ENCODE peak calls at places on chromosomes 2 and 18, in seven cellular contexts. Y is GM10248; F is nephron progenitor cell; O is endothelial cell; X is AG10803; W is CD8-positive, alpha-beta T cell; D is cardiac fibroblast. U is an unnamed sample.

GRCh38 chr18:79497638-79498081 is 101.9 kb downstream of the NFATC1 start:
- DNase-seq in Y (peak), F (no peak), O (no peak), X (peak), W (no peak), D (peak), U (no peak)

GRCh38 chr2:2222931-2223330 is 108.1 kb downstream of the MYT1L start:
- DNase-seq in Y (no peak), F (no peak), O (no peak), X (peak), W (no peak), D (no peak), U (no peak)

GRCh38 chr18:12362473-12363174 is 14.4 kb downstream of the AFG3L2 start:
- DNase-seq in Y (no peak), F (no peak), O (no peak), X (no peak), W (no peak), D (peak), U (no peak)

GRCh38 chr2:128454980-128455709 is 136.5 kb upstream of the HS6ST1 start:
- DNase-seq in Y (no peak), F (no peak), O (no peak), X (no peak), W (no peak), D (no peak), U (no peak)

GRCh38 chr2:240624011-240624949 is 1.0 kb upstream of the GPR35 start:
- DNase-seq in Y (no peak), F (no peak), O (no peak), X (no peak), W (no peak), D (no peak), U (no peak)

GRCh38 chr2:128651000-128651399 is 332.3 kb upstream of the HS6ST1 start:
- DNase-seq in Y (no peak), F (no peak), O (no peak), X (no peak), W (no peak), D (no peak), U (no peak)

GRCh38 chr2:114038710-114039109 is 148.8 kb downstream of the ACTR3 start:
- DNase-seq in Y (no peak), F (no peak), O (no peak), X (no peak), W (no peak), D (no peak), U (no peak)

GRCh38 chr2:100301881-100302584 is 20.3 kb downstream of the LONRF2 start:
- DNase-seq in Y (no peak), F (no peak), O (no peak), X (no peak), W (no peak), D (no peak), U (no peak)

GRCh38 chr2:40242315-40242714 is 209.6 kb downstream of the SLC8A1 start:
- DNase-seq in Y (no peak), F (no peak), O (no peak), X (no peak), W (no peak), D (no peak), U (no peak)

GRCh38 chr2:206887705-206888104 is 51.6 kb upstream of the CPO start:
- DNase-seq in Y (no peak), F (no peak), O (no peak), X (no peak), W (no peak), D (no peak), U (no peak)

GRCh38 chr2:182893666-182894065 is 27.2 kb upstream of the FRZB start:
- DNase-seq in Y (no peak), F (no peak), O (no peak), X (no peak), W (no peak), D (no peak), U (no peak)

GRCh38 chr2:134282638-134283400 is 28.9 kb downstream of the MGAT5 start:
- DNase-seq in Y (peak), F (no peak), O (no peak), X (no peak), W (no peak), D (no peak), U (no peak)

GRCh38 chr2:188478724-188479123 is 187.1 kb downstream of the GULP1 start:
- DNase-seq in Y (no peak), F (no peak), O (no peak), X (no peak), W (no peak), D (no peak), U (no peak)

GRCh38 chr18:63949068-63949737 is at the start of gene HMSD:
- DNase-seq in Y (peak), F (peak), O (peak), X (peak), W (peak), D (peak), U (peak)

GRCh38 chr2:109005686-109006204 is 16.7 kb upstream of the EDAR start:
- DNase-seq in Y (no peak), F (no peak), O (no peak), X (peak), W (no peak), D (peak), U (no peak)

GRCh38 chr2:177334940-177335543 is 57.5 kb upstream of the AGPS start:
- DNase-seq in Y (peak), F (peak), O (no peak), X (peak), W (no peak), D (peak), U (peak)

GRCh38 chr2:127218843-127219715 is 1.0 kb downstream of the CYP27C1 start:
- DNase-seq in Y (no peak), F (peak), O (peak), X (no peak), W (no peak), D (no peak), U (no peak)

GRCh38 chr2:47664817-47665216 is 118.1 kb upstream of the MSH6 start:
- DNase-seq in Y (no peak), F (no peak), O (no peak), X (no peak), W (no peak), D (no peak), U (peak)

GRCh38 chr2:28545590-28546195 is 49.8 kb downstream of the PLB1 start:
- DNase-seq in Y (no peak), F (no peak), O (no peak), X (no peak), W (no peak), D (no peak), U (no peak)

GRCh38 chr2:160429248-160430000 is 64.2 kb downstream of the RBMS1 start:
- DNase-seq in Y (peak), F (no peak), O (no peak), X (peak), W (no peak), D (peak), U (no peak)

GRCh38 chr2:12014088-12014960 is 267.9 kb downstream of the LPIN1 start:
- DNase-seq in Y (no peak), F (no peak), O (no peak), X (peak), W (no peak), D (no peak), U (no peak)

GRCh38 chr18:72692595-72692994 is 148.5 kb upstream of the CBLN2 start:
- DNase-seq in Y (no peak), F (no peak), O (no peak), X (no peak), W (no peak), D (no peak), U (no peak)

GRCh38 chr18:67794512-67794911 is 278.0 kb upstream of the DSEL start:
- DNase-seq in Y (no peak), F (no peak), O (no peak), X (peak), W (no peak), D (peak), U (no peak)

GRCh38 chr2:172299741-172300140 is 127.6 kb upstream of the ITGA6 start:
- DNase-seq in Y (no peak), F (no peak), O (no peak), X (peak), W (no peak), D (peak), U (no peak)

DNA sequence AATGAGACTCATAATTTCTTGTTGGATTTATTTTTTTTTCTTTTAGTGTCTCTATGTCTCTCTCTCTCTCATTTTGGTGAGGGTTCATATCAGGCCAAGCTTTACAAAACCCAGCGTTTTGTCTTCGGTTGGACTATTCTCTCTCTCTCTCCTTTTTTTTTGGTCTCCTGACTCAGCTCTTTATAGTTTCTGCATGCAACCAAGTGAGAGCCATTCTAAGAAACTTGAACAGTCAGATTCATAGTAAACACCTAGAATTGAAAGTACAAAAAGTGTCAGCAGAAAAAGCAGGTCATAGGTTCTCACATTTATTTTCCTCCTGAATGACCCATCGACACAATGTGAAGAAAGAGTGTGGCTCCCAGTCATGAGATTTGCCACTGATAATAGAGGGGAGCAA is 2015.8 kb upstream of the PIK3C3 start:
- DNase-seq in Y (no peak), F (no peak), O (no peak), X (no peak), W (no peak), D (no peak), U (no peak)
- TF ChIP-seq CTCF in Y (no peak), F (no peak), O (no peak), X (no peak), W (no peak), D (no peak), U (no peak)

GRCh38 chr2:224573724-224574123 is 11.4 kb downstream of the CUL3 start:
- DNase-seq in Y (no peak), F (no peak), O (no peak), X (no peak), W (no peak), D (no peak), U (no peak)
- TF ChIP-seq CTCF in Y (no peak), F (no peak), O (no peak), X (no peak), W (no peak), D (no peak), U (no peak)

GRCh38 chr2:226076529-226076928 is 677.0 kb downstream of the NYAP2 start:
- DNase-seq in Y (no peak), F (no peak), O (no peak), X (no peak), W (no peak), D (no peak), U (no peak)

GRCh38 chr2:226078656-226079055 is 679.1 kb downstream of the NYAP2 start:
- DNase-seq in Y (no peak), F (no peak), O (no peak), X (no peak), W (no peak), D (no peak), U (no peak)

GRCh38 chr2:226079186-226079585 is 679.7 kb downstream of the NYAP2 start:
- DNase-seq in Y (no peak), F (no peak), O (no peak), X (peak), W (no peak), D (peak), U (no peak)

GRCh38 chr2:226077841-226078240 is 678.3 kb downstream of the NYAP2 start:
- DNase-seq in Y (no peak), F (no peak), O (no peak), X (peak), W (no peak), D (no peak), U (no peak)

DNA sequence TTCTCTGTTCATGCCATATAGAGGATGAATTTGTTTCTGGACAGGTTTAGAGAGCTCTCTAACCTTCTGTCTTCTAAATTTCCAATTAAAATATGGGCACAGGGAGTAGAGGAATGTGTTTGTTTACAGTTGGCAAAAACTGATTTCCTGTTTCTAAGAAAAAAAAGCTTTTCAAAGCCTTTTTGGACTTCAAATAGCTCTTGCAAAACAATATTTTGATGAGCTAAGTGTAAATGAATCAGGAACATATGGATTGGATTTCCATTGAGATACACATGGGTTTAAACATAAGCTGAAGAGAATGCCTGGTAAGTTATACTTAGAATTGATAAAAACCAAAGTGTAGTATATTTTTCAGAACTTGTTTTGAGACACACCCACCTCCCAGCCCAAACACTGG is 677.5 kb downstream of the NYAP2 start:
- DNase-seq in Y (no peak), F (no peak), O (no peak), X (peak), W (no peak), D (peak), U (no peak)
- TF ChIP-seq CTCF in Y (no peak), F (no peak), O (no peak), X (no peak), W (no peak), D (no peak), U (no peak)

GRCh38 chr2:105888625-105889024 is 143.9 kb downstream of the NCK2 start:
- DNase-seq in Y (no peak), F (no peak), O (no peak), X (no peak), W (no peak), D (no peak), U (peak)
- TF ChIP-seq CTCF in Y (no peak), F (no peak), O (no peak), X (no peak), W (no peak), D (peak), U (peak)

GRCh38 chr18:24370120-24370519 is 27.5 kb downstream of the OSBPL1A start:
- DNase-seq in Y (no peak), F (peak), O (no peak), X (no peak), W (no peak), D (no peak), U (no peak)

GRCh38 chr18:24369420-24369819 is 28.2 kb downstream of the OSBPL1A start:
- DNase-seq in Y (no peak), F (no peak), O (no peak), X (peak), W (no peak), D (peak), U (no peak)

GRCh38 chr18:24372279-24372678 is 25.3 kb downstream of the OSBPL1A start:
- DNase-seq in Y (no peak), F (no peak), O (no peak), X (no peak), W (no peak), D (no peak), U (no peak)

GRCh38 chr18:24368749-24369148 is 28.9 kb downstream of the OSBPL1A start:
- DNase-seq in Y (no peak), F (no peak), O (no peak), X (no peak), W (no peak), D (no peak), U (no peak)

DNA sequence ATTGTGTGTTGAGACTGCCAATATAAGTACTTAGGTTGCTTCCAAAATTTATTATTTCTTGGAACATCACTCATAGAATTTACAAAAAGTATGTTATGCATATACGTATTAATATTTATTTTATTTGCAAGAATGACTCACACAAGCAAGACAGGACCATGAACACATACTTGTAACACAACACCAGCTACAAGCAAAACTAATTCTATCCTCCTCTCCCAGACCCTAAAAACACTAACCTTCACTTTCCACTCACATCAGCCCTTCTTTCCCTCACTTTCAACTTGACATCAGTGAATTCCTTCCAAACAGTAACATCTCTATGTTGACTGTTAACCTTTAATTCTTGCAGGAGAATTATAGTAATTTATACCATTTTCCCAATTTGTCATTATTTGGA is 24.3 kb downstream of the OSBPL1A start:
- DNase-seq in Y (no peak), F (no peak), O (no peak), X (no peak), W (no peak), D (no peak), U (no peak)
- TF ChIP-seq CTCF in Y (no peak), F (no peak), O (no peak), X (no peak), W (no peak), D (no peak), U (no peak)

GRCh38 chr2:205617905-205618304 is 64.4 kb upstream of the NRP2 start:
- DNase-seq in Y (no peak), F (no peak), O (no peak), X (no peak), W (no peak), D (no peak), U (no peak)
- TF ChIP-seq CTCF in Y (no peak), F (no peak), O (no peak), X (no peak), W (no peak), D (no peak), U (no peak)

U was measured in Calu3.